ENCODE peak calls at places on chromosomes 11 and 22, in five cellular contexts. I is fibroblast of lung, W is heart right ventricle, M is lower lobe of right lung, V is upper lobe of right lung. Q is an unnamed sample. For H3K27me3, the result is how much of the 10 kb centered on the place peaks cover.

GRCh38 chr22:47030881-47031627 is 268.6 kb downstream of the TBC1D22A start:
- DNase-seq in W (no peak), M (peak), I (no peak), V (peak), Q (no peak)

GRCh38 chr22:45503816-45504702 is 1.4 kb downstream of the FBLN1 start:
- DNase-seq in I (peak), V (no peak), M (peak), W (no peak), Q (no peak)

GRCh38 chr11:43812471-43812870 is 68.2 kb upstream of the ALKBH3 start:
- DNase-seq in M (no peak), I (no peak), V (no peak), W (no peak), Q (no peak)

GRCh38 chr11:104653011-104653806 is 245.1 kb downstream of the CASP12 start:
- DNase-seq in W (no peak), V (no peak), I (peak), M (no peak), Q (no peak)

GRCh38 chr11:85766801-85767200 is 44.1 kb downstream of the SYTL2 start:
- DNase-seq in I (no peak), V (no peak), W (no peak), M (no peak), Q (no peak)

GRCh38 chr22:47075568-47075967 is 313.1 kb downstream of the TBC1D22A start:
- DNase-seq in I (no peak), W (no peak), M (no peak), V (no peak), Q (no peak)

GRCh38 chr11:63019506-63019905 is 3.9 kb upstream of the SLC22A8 start:
- DNase-seq in V (no peak), W (no peak), I (no peak), M (no peak), Q (no peak)

GRCh38 chr11:76210920-76211851 is 4.9 kb upstream of the WNT11 start:
- DNase-seq in V (no peak), W (no peak), I (no peak), M (peak), Q (no peak)

GRCh38 chr11:14520902-14521151 is 641 bp upstream of the PSMA1 start:
- DNase-seq in V (no peak), I (no peak), W (no peak), M (no peak), Q (no peak)

GRCh38 chr11:33722579-33723234 is 13.5 kb downstream of the CD59 start:
- DNase-seq in M (no peak), I (peak), V (no peak), W (no peak), Q (no peak)

GRCh38 chr11:75142714-75143419 is 8.0 kb upstream of the SLCO2B1 start:
- DNase-seq in V (peak), M (peak), W (peak), I (peak), Q (peak)

GRCh38 chr11:119774180-119774763 is 45.3 kb upstream of the NECTIN1 start:
- DNase-seq in V (peak), I (peak), M (no peak), W (no peak), Q (no peak)

GRCh38 chr11:26134481-26135355 is 197.2 kb upstream of the ANO3 start:
- DNase-seq in V (no peak), I (peak), W (no peak), M (no peak), Q (no peak)

GRCh38 chr11:43567396-43567975 is 113.1 kb upstream of the HSD17B12 start:
- DNase-seq in W (no peak), V (no peak), M (no peak), I (peak), Q (no peak)

GRCh38 chr11:134610116-134610910 is 198.3 kb upstream of the B3GAT1 start:
- DNase-seq in V (no peak), W (no peak), M (no peak), I (no peak), Q (no peak)

GRCh38 chr11:124644426-124645280 is 22.0 kb downstream of the TBRG1 start:
- DNase-seq in M (peak), W (peak), V (peak), I (peak), Q (no peak)

DNA sequence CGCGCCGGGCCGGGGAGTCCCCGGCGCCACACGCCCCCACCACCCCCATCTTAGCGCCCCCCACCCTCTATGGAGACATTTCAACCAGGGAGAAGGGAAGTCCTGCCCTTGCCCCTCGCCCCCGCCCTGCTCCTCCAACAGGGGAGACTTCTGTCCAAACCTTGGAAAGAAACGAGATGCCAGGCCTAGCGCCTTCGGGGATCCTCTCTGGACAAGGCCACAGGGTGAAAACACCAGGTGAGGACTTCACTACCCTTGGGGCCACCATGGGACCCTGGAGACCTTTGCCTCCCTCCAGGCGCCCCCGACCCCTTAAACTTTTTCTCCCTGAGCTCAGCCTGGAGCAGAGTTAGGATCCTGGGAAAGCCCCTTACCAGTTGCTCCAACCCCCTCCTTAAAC is 11.6 kb upstream of the NPAS4 start:
- DNase-seq in M (no peak), I (no peak), W (no peak), V (no peak), Q (no peak)
- H3K4me3 ChIP-seq in M (peak), I (no peak), W (no peak), V (peak), Q (no peak)

GRCh38 chr11:131391161-131391560 is 20.7 kb downstream of the NTM start:
- DNase-seq in I (no peak), V (no peak), M (no peak), W (no peak), Q (no peak)

GRCh38 chr11:131397666-131398065 is 27.3 kb downstream of the NTM start:
- DNase-seq in M (no peak), I (no peak), V (no peak), W (no peak), Q (no peak)

GRCh38 chr11:131389582-131389981 is 19.2 kb downstream of the NTM start:
- DNase-seq in V (no peak), I (no peak), M (no peak), W (no peak), Q (no peak)

GRCh38 chr11:131392528-131393255 is 22.3 kb downstream of the NTM start:
- DNase-seq in M (no peak), V (no peak), I (no peak), W (no peak), Q (no peak)
- TF ChIP-seq CTCF in M (no peak), V (no peak), I (no peak), W (no peak), Q (peak)

DNA sequence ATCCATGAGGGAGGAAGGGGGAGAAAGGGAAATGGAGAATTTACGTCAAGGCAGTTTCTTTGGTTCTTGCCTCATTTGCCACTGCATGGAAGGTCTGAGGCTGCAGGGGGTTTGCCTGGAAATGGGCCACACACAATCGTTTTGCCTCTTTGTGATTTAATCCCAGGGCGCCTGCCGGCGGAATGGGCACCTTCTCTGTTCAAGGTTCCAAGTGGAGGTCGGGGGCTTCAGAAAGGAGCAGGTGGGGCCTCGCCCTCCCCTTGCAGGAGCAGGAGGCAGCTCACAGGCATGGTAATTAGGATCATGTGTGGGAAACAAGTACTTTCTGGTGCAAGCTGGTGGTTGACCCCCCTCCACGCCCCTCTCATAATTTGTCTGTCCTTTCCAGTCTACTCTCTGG is 29.9 kb downstream of the MPPED1 start:
- DNase-seq in M (no peak), W (no peak), I (no peak), V (peak), Q (no peak)
- H3K27me3 ChIP-seq in M (under half), W (under half), I (under half), V (under half), Q (under half)

GRCh38 chr11:122157540-122158173 is 41.6 kb upstream of the BLID start:
- DNase-seq in I (no peak), W (no peak), M (no peak), V (no peak), Q (no peak)
- H3K4me3 ChIP-seq in I (peak), W (peak), M (peak), V (peak), Q (no peak)

GRCh38 chr11:126186708-126187481 is 24.6 kb downstream of the RPUSD4 start:
- DNase-seq in W (no peak), I (no peak), M (no peak), V (peak), Q (no peak)
- TF ChIP-seq CTCF in W (no peak), I (peak), M (no peak), V (no peak), Q (no peak)

DNA sequence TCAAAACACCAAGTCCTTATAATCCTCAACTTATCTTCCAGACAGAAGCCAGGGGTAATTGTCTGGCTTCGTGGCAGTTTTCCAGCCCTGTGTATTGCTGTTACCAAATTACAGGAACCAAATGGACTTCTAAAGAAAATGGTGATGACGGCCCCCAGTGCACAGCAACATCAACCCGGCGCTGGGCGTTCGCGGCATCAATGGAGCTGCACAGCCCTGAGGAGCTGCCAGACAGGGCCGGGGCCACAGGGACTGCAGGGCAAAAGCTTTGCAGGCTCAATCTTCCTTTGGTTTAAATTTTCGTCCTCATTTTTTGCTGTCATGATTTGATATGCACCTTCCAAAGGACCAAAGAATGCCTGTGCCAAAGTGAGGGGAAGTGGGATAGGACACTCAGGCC is 292.5 kb downstream of the BRD1 start:
- DNase-seq in I (no peak), W (no peak), V (no peak), M (no peak), Q (no peak)
- H3K27me3 ChIP-seq in I (under half), W (under half), V (under half), M (under half), Q (under half)

GRCh38 chr11:65040520-65041205 is 347 bp upstream of the SAC3D1 start:
- DNase-seq in I (peak), M (peak), W (peak), V (peak), Q (peak)
- H3K4me3 ChIP-seq in I (peak), M (peak), W (peak), V (peak), Q (peak)

GRCh38 chr11:68948496-68948895 is 32.3 kb downstream of the MRGPRD start:
- DNase-seq in W (no peak), M (no peak), I (no peak), V (no peak), Q (no peak)

GRCh38 chr11:68947151-68947550 is 33.6 kb downstream of the MRGPRD start:
- DNase-seq in I (no peak), V (no peak), W (no peak), M (no peak), Q (no peak)

GRCh38 chr11:68950776-68951175 is 30.0 kb downstream of the MRGPRD start:
- DNase-seq in W (no peak), I (no peak), M (no peak), V (no peak), Q (no peak)

GRCh38 chr11:68948948-68949347 is 31.8 kb downstream of the MRGPRD start:
- DNase-seq in I (peak), V (no peak), W (no peak), M (no peak), Q (no peak)

DNA sequence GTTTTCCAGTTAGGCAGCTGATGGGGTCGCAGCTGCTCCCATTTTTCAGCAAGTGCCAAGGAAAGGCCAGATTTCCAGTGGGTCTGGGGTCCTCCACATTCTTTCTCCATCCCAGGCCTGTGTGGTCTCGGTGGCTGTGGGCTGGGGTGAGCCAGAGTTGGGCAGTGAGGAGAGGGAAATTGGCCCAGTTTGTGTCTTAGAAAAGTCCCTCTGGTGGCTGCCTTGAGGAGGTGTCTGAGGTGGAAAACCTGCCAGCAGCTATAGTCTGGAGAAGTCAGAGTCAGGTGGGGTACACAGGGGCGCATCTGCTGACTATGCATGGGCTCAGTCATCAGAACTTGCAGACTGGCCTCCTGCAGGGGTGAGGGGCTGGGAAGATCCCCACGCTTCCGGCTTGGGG is 30.5 kb downstream of the MRGPRD start:
- DNase-seq in I (no peak), V (no peak), W (no peak), M (no peak), Q (no peak)
- TF ChIP-seq CTCF in I (peak), V (no peak), W (no peak), M (no peak), Q (peak)

GRCh38 chr11:117822031-117822521 is 2.5 kb downstream of the FXYD2 start:
- DNase-seq in W (no peak), M (no peak), V (peak), I (no peak), Q (no peak)
- H3K27me3 ChIP-seq in W (under half), M (under half), V (under half), I (under half), Q (under half)

DNA sequence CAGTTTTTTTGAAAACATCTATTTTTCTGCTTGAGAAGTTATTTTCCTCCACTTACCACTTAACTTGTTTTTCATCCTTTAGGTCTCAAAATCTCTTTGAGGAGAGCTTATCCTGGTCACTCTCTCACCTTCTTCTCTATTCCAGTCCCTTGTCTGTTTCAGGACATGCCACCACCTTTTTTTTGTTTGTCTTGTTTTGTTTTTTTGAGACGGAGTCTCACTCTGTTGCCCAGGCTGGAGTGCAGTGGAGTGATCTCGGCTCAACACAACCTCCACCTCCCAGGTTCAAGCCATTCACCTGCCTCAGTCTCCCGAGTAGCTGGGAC is 4.6 kb upstream of the BCL2L13 start:
- DNase-seq in M (no peak), W (no peak), V (no peak), I (no peak), Q (no peak)
- H3K4me3 ChIP-seq in M (no peak), W (no peak), V (no peak), I (no peak), Q (no peak)